ENCODE peak calls at places on chromosome 18, in eight cellular contexts. W is astrocyte of the spinal cord, P is lower leg skin, T is ovary, S is hepatocyte, U is mammary epithelial cell, B is fibroblast of lung, F is thoracic aorta. C is an unnamed sample.

GRCh38 chr18:72672364-72673151 is 128.4 kb upstream of the CBLN2 start:
- DNase-seq in W (peak; percentile 52), P (no peak), T (no peak), S (peak; percentile 63), U (peak; percentile 12), B (peak; percentile 18), F (no peak), C (no peak)

GRCh38 chr18:34858188-34858587 is 148.1 kb downstream of the DTNA start:
- DNase-seq in W (no peak), P (no peak), T (no peak), S (no peak), U (no peak), B (no peak), F (no peak), C (no peak)

GRCh38 chr18:27600245-27600644 is 415.1 kb upstream of the CHST9 start:
- DNase-seq in W (no peak), P (no peak), T (no peak), S (no peak), U (no peak), B (no peak), F (no peak), C (no peak)

GRCh38 chr18:334575-335132 is 66.8 kb upstream of the THOC1 start:
- DNase-seq in W (no peak), P (no peak), T (no peak), S (no peak), U (no peak), B (no peak), F (no peak), C (no peak)

GRCh38 chr18:47254341-47254939 is 3.0 kb upstream of the SKOR2 start:
- DNase-seq in W (peak; percentile 45), P (no peak), T (no peak), S (peak; percentile 78), U (peak; percentile 29), B (peak; percentile 44), F (no peak), C (no peak)

GRCh38 chr18:74896390-74896991 is 298.8 kb downstream of the ZNF407 start:
- DNase-seq in W (peak; percentile 9), P (no peak), T (no peak), S (peak; percentile 72), U (peak; percentile 62), B (no peak), F (no peak), C (no peak)

GRCh38 chr18:76978616-76979015 is 154.0 kb downstream of the MBP start:
- DNase-seq in W (no peak), P (no peak), T (peak; percentile 3), S (no peak), U (no peak), B (no peak), F (no peak), C (peak; percentile 31)

GRCh38 chr18:63320690-63321265 is 1.2 kb upstream of the BCL2 start:
- DNase-seq in W (peak; percentile 36), P (no peak), T (peak; percentile 57), S (peak; percentile 54), U (peak; percentile 17), B (peak; percentile 50), F (no peak), C (peak; percentile 80)

GRCh38 chr18:77807650-77808049 is 558.0 kb downstream of the GALR1 start:
- DNase-seq in W (no peak), P (no peak), T (no peak), S (no peak), U (no peak), B (no peak), F (no peak), C (no peak)

GRCh38 chr18:2683055-2683454 is 27.5 kb downstream of the SMCHD1 start:
- DNase-seq in W (no peak), P (no peak), T (no peak), S (no peak), U (no peak), B (no peak), F (no peak), C (no peak)

GRCh38 chr18:76467371-76468190 is 27.5 kb downstream of the ZNF516 start:
- DNase-seq in W (no peak), P (no peak), T (peak; percentile 39), S (no peak), U (no peak), B (no peak), F (no peak), C (peak; percentile 72)

GRCh38 chr18:58024139-58024538 is 19.9 kb upstream of the NEDD4L start:
- DNase-seq in W (no peak), P (no peak), T (no peak), S (peak; percentile 73), U (no peak), B (no peak), F (no peak), C (no peak)

GRCh38 chr18:53426656-53427055 is 797.8 kb downstream of the MBD2 start:
- DNase-seq in W (no peak), P (no peak), T (no peak), S (no peak), U (no peak), B (no peak), F (no peak), C (no peak)

GRCh38 chr18:44128365-44128764 is 552.3 kb upstream of the SETBP1 start:
- DNase-seq in W (peak; percentile 33), P (no peak), T (no peak), S (no peak), U (peak; percentile 40), B (peak; percentile 17), F (no peak), C (no peak)

GRCh38 chr18:49224130-49224529 is 236.3 kb downstream of the DYM start:
- DNase-seq in W (no peak), P (no peak), T (no peak), S (no peak), U (peak; percentile 32), B (no peak), F (no peak), C (no peak)

GRCh38 chr18:7291046-7291445 is 60.2 kb downstream of the LRRC30 start:
- DNase-seq in W (no peak), P (no peak), T (no peak), S (no peak), U (no peak), B (no peak), F (no peak), C (no peak)

GRCh38 chr18:31835528-31836138 is 75.0 kb upstream of the SLC25A52 start:
- DNase-seq in W (peak; percentile 31), P (no peak), T (no peak), S (no peak), U (peak; percentile 7), B (no peak), F (no peak), C (no peak)

GRCh38 chr18:9337875-9338274 is 3.3 kb downstream of the TWSG1 start:
- DNase-seq in W (peak; percentile 48), P (no peak), T (no peak), S (no peak), U (peak; percentile 23), B (peak; percentile 33), F (no peak), C (no peak)

GRCh38 chr18:70041459-70042020 is 93.9 kb upstream of the CD226 start:
- DNase-seq in W (no peak), P (no peak), T (no peak), S (no peak), U (no peak), B (no peak), F (no peak), C (no peak)

GRCh38 chr18:70044626-70045025 is 97.0 kb upstream of the CD226 start:
- DNase-seq in W (peak; percentile 90), P (no peak), T (no peak), S (peak; percentile 45), U (peak; percentile 98), B (peak; percentile 93), F (no peak), C (no peak)

GRCh38 chr18:70047931-70048603 is 100.4 kb upstream of the CD226 start:
- DNase-seq in W (peak; percentile 47), P (no peak), T (no peak), S (no peak), U (peak; percentile 83), B (peak; percentile 38), F (no peak), C (no peak)

GRCh38 chr18:70046796-70047195 is 99.1 kb upstream of the CD226 start:
- DNase-seq in W (no peak), P (no peak), T (no peak), S (no peak), U (peak; percentile 21), B (no peak), F (no peak), C (no peak)

DNA sequence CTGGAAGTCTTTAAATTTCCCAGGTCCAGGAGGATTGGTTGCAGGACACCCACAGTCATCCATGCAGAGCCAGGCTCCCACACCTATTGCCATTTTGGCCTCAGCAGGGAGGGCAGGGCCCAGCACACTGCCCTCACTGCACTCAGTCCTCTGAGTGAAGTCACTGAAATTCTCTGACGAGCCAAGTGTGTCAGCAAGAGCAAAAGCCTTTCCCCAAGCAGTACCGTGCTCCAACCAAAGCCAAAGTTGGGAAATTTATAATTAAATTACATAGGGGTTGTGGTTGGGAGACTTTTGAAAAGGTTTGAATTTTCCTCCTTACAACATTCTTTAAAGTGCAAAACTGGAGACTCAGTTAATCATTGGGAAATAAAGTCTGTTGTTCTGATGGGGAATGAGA is 98.5 kb upstream of the CD226 start:
- DNase-seq in W (no peak), P (no peak), T (no peak), S (no peak), U (peak; percentile 33), B (peak; percentile 42), F (no peak), C (no peak)
- H3K4me3 ChIP-seq in W (no peak overlapping the region), P (no peak overlapping the region), T (no peak overlapping the region), S (no peak overlapping the region), U (peak overlapping the region; percentile 83), B (no peak overlapping the region), F (no peak overlapping the region), C (no peak overlapping the region)

DNA sequence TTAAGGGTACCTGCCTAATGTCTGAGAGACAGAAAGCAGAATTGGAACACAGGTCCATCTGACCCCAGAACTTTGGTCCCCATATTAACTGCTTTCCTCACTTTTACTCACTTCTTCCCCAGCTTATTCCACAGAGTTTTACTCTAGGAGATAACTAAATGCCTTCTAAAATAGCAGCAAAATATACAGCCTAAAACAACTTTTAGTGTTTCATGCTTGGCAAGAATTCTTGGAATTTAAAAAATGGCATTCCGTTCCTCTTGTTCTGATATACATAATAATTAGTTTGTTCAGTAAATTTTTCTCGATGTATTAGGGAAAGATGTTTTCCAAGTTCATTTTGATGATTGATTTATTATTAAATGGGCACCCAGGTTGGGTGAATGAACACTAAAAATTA is 151.9 kb downstream of the FHOD3 start:
- DNase-seq in W (no peak), P (no peak), T (no peak), S (no peak), U (no peak), B (no peak), F (no peak), C (no peak)
- H3K4me3 ChIP-seq in W (no peak overlapping the region), P (no peak overlapping the region), T (no peak overlapping the region), S (no peak overlapping the region), U (no peak overlapping the region), B (no peak overlapping the region), F (no peak overlapping the region), C (no peak overlapping the region)

GRCh38 chr18:11246466-11246865 is 97.1 kb upstream of the PIEZO2 start:
- DNase-seq in W (peak; percentile 32), P (no peak), T (no peak), S (no peak), U (no peak), B (peak; percentile 33), F (no peak), C (no peak)
- H3K4me3 ChIP-seq in W (no peak overlapping the region), P (no peak overlapping the region), T (no peak overlapping the region), S (no peak overlapping the region), U (no peak overlapping the region), B (no peak overlapping the region), F (no peak overlapping the region), C (no peak overlapping the region)

GRCh38 chr18:22176622-22177495 is 7.5 kb downstream of the GATA6 start:
- DNase-seq in W (no peak), P (no peak), T (no peak), S (peak; percentile 54), U (no peak), B (peak; percentile 68), F (no peak), C (no peak)
- H3K4me3 ChIP-seq in W (peak overlapping the region; percentile 10), P (no peak overlapping the region), T (peak overlapping the region; percentile 51), S (peak overlapping the region; percentile 25), U (peak overlapping the region; percentile 24), B (no peak overlapping the region), F (peak overlapping the region; percentile 100), C (peak overlapping the region; percentile 90)